ENCODE peak calls at places on chromosomes 5 and 9, in ten cellular contexts. E is left ventricle myocardium superior; B is lung; P is NCI-H748 treated with DMSO at 0.1 percent for 48 hours; K is foreskin melanocyte; N is nephron progenitor cell; D is left colon; W is activated naive CD4-positive, alpha-beta T cell treated with anti-CD3 and anti-CD28 coated beads, Interleukin-2, amount 10 ng/mL, durations not matched to agents 7 days and 5 days; Y is T follicular helper cell; T is activated T-helper 1 cell treated with anti-CD3 and anti-CD28 coated beads, Interleukin-2, amount 50 U/mL, for 16 hours. A is an unnamed sample.

GRCh38 chr5:171477101-171477500 is 57.7 kb downstream of the FGF18 start:
- DNase-seq in E (no peak), B (no peak), P (no peak), K (no peak), N (no peak), D (no peak), W (no peak), Y (no peak), T (no peak), A (no peak)

GRCh38 chr9:70746760-70747159 is 332.3 kb upstream of the KLF9 start:
- DNase-seq in E (no peak), B (no peak), P (no peak), K (no peak), N (no peak), D (no peak), W (no peak), Y (no peak), T (no peak), A (peak)

GRCh38 chr9:127741831-127742434 is 6.8 kb upstream of the TOR2A start:
- DNase-seq in E (peak), B (peak), P (no peak), K (peak), N (peak), D (peak), W (no peak), Y (no peak), T (no peak), A (no peak)

GRCh38 chr9:68709291-68709970 is 4.4 kb downstream of the PIP5K1B start:
- DNase-seq in E (no peak), B (no peak), P (no peak), K (no peak), N (no peak), D (no peak), W (no peak), Y (no peak), T (no peak), A (no peak)

GRCh38 chr5:120510994-120511686 is 47.0 kb downstream of the PRR16 start:
- DNase-seq in E (no peak), B (no peak), P (no peak), K (no peak), N (no peak), D (no peak), W (no peak), Y (no peak), T (no peak), A (no peak)

GRCh38 chr9:135074354-135075233 is 12.9 kb upstream of the OLFM1 start:
- DNase-seq in E (no peak), B (no peak), P (no peak), K (no peak), N (no peak), D (no peak), W (no peak), Y (no peak), T (no peak), A (no peak)

GRCh38 chr5:145945620-145946111 is 9.3 kb downstream of the SH3RF2 start:
- DNase-seq in E (no peak), B (no peak), P (no peak), K (no peak), N (no peak), D (no peak), W (no peak), Y (no peak), T (no peak), A (no peak)

GRCh38 chr5:56807698-56808097 is 7.7 kb upstream of the MAP3K1 start:
- DNase-seq in E (no peak), B (no peak), P (no peak), K (no peak), N (no peak), D (no peak), W (no peak), Y (no peak), T (no peak), A (no peak)